ENCODE peak calls at places on chromosomes 16 and 17, in eight cellular contexts. A is H1, S is esophagus muscularis mucosa, W is prostate gland, K is GM23338, O is SK-N-SH, D is HCT116, J is stomach. E is an unnamed sample. For H3K27me3 and H3K4me1, the result is how much of the 10 kb centered on the place peaks cover.

GRCh38 chr16:84340305-84341040 is 27.9 kb upstream of the ATP2C2 start:
- DNase-seq in A (no peak), S (no peak), W (peak), K (no peak), O (no peak), D (no peak), J (no peak), E (peak)

GRCh38 chr17:7782237-7782636 is 51.8 kb upstream of the KDM6B start:
- DNase-seq in A (no peak), S (no peak), W (no peak), K (no peak), O (no peak), D (no peak), J (no peak), E (no peak)

GRCh38 chr17:1598399-1599095 is 30.1 kb downstream of the SLC43A2 start:
- DNase-seq in A (no peak), S (no peak), W (no peak), K (peak), O (no peak), D (no peak), J (no peak), E (no peak)

GRCh38 chr16:12142157-12142556 is 165.6 kb downstream of the SNX29 start:
- DNase-seq in A (no peak), S (no peak), W (no peak), K (no peak), O (no peak), D (no peak), J (no peak), E (no peak)

GRCh38 chr17:31416503-31416923 is 25.0 kb downstream of the RAB11FIP4 start:
- DNase-seq in A (no peak), S (no peak), W (no peak), K (no peak), O (no peak), D (no peak), J (no peak), E (no peak)

GRCh38 chr16:54679531-54679930 is 251.1 kb upstream of the IRX5 start:
- DNase-seq in A (no peak), S (no peak), W (no peak), K (no peak), O (no peak), D (no peak), J (no peak), E (no peak)

GRCh38 chr16:591892-592517 is 2.1 kb downstream of the RAB40C start:
- DNase-seq in A (no peak), S (no peak), W (no peak), K (no peak), O (no peak), D (no peak), J (no peak), E (no peak)

GRCh38 chr17:57909548-57909947 is 45.7 kb downstream of the CUEDC1 start:
- DNase-seq in A (no peak), S (no peak), W (no peak), K (no peak), O (no peak), D (no peak), J (no peak), E (no peak)

GRCh38 chr16:29784901-29785500 is 5.5 kb upstream of the KIF22 start:
- DNase-seq in A (peak), S (no peak), W (peak), K (peak), O (no peak), D (no peak), J (peak), E (peak)

GRCh38 chr16:582614-583331 is 7.1 kb upstream of the RAB40C start:
- DNase-seq in A (no peak), S (no peak), W (no peak), K (peak), O (no peak), D (no peak), J (peak), E (no peak)

GRCh38 chr17:41455236-41455635 is 11.9 kb downstream of the KRT32 start:
- DNase-seq in A (no peak), S (no peak), W (no peak), K (no peak), O (no peak), D (no peak), J (no peak), E (no peak)

GRCh38 chr16:890217-890616 is 80.6 kb downstream of the LMF1 start:
- DNase-seq in A (no peak), S (no peak), W (no peak), K (no peak), O (no peak), D (no peak), J (no peak), E (no peak)

DNA sequence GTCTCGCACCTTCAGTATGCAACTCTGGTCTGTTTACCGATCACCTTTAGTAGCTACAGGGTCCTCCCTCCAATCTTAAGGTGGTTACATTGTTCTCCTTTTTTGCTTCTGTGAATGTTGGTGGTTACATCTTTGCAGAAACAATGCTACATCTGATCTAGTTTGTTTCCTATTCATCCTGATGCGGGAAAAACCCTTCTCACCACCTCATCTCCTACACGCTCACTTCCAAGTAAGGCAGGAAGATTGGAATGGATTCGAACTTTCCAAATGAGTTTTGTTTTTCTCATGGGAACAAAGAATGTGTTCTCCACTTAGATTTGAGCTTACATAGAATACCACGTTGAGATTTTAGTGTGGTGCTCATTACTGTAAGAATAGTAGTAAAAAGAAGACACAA is 14.5 kb downstream of the ZC3H18 start:
- DNase-seq in A (no peak), S (no peak), W (no peak), K (no peak), O (no peak), D (no peak), J (no peak), E (no peak)
- TF ChIP-seq POLR2AphosphoS5 in A (no peak), S (no peak), W (no peak), K (no peak), O (no peak), D (no peak), J (no peak), E (no peak)

GRCh38 chr17:61455754-61456681 is 3.8 kb downstream of the TBX4 start:
- DNase-seq in A (no peak), S (no peak), W (no peak), K (peak), O (no peak), D (no peak), J (no peak), E (no peak)
- H3K27me3 ChIP-seq in A (half or more), S (half or more), W (under half), K (half or more), O (under half), D (under half), J (half or more), E (half or more)

GRCh38 chr17:78174332-78174869 is 6.0 kb downstream of the SYNGR2 start:
- DNase-seq in A (no peak), S (peak), W (peak), K (no peak), O (no peak), D (no peak), J (peak), E (peak)
- H3K4me1 ChIP-seq in A (under half), S (half or more), W (under half), K (under half), O (under half), D (under half), J (half or more), E (half or more)

GRCh38 chr17:19362293-19363113 is at the start of gene B9D1:
- DNase-seq in A (peak), S (peak), W (peak), K (peak), O (peak), D (peak), J (peak), E (peak)
- TF ChIP-seq POLR2AphosphoS5 in A (peak), S (peak), W (peak), K (peak), O (peak), D (peak), J (peak), E (peak)

GRCh38 chr16:86104537-86105048 is 205.6 kb downstream of the IRF8 start:
- DNase-seq in A (no peak), S (no peak), W (no peak), K (no peak), O (no peak), D (no peak), J (no peak), E (no peak)
- H3K27me3 ChIP-seq in A (under half), S (under half), W (under half), K (under half), O (under half), D (under half), J (under half), E (under half)